ENCODE peak calls at places on chromosomes 11 and 22, in four cellular contexts. R is A549, N is K562, I is HepG2. F is an unnamed sample.

GRCh38 chr11:116648229-116649174 is 124.3 kb downstream of the BUD13 start:
- ATAC-seq in I (no peak), N (no peak), R (no peak), F (no peak)

GRCh38 chr11:128894685-128895084 is 3.5 kb downstream of the KCNJ5 start:
- ATAC-seq in R (no peak), N (peak), I (peak), F (no peak)

GRCh38 chr11:119709171-119709570 is 19.8 kb downstream of the NECTIN1 start:
- ATAC-seq in N (no peak), I (no peak), R (no peak), F (no peak)

GRCh38 chr22:36368359-36368983 is 19.3 kb downstream of the MYH9 start:
- ATAC-seq in I (peak), R (peak), N (peak), F (no peak)

GRCh38 chr22:44407404-44408226 is 90.4 kb downstream of the RTL6 start:
- ATAC-seq in I (no peak), N (no peak), R (no peak), F (no peak)

GRCh38 chr11:111635706-111636045 is 33.4 kb downstream of the SIK2 start:
- ATAC-seq in I (no peak), R (no peak), N (peak), F (peak)

GRCh38 chr22:31733580-31734079 is 16.3 kb downstream of the PRR14L start:
- ATAC-seq in N (no peak), R (no peak), I (no peak), F (no peak)

GRCh38 chr11:17985517-17985916 is 27.3 kb downstream of the SERGEF start:
- ATAC-seq in R (peak), I (no peak), N (no peak), F (peak)

GRCh38 chr11:27217948-27218410 is 145.0 kb downstream of the CCDC34 start:
- ATAC-seq in R (no peak), N (no peak), I (no peak), F (peak)

GRCh38 chr11:88535916-88536547 is 198.5 kb upstream of the CTSC start:
- ATAC-seq in N (no peak), R (peak), I (no peak), F (no peak)

GRCh38 chr11:96324912-96325311 is 18.1 kb downstream of the MAML2 start:
- ATAC-seq in N (no peak), I (no peak), R (no peak), F (peak)

GRCh38 chr22:50261615-50262459 is at the start of gene MAPK12:
- ATAC-seq in R (peak), I (peak), N (peak), F (peak)

GRCh38 chr22:46099740-46100139 is 50.6 kb upstream of the PPARA start:
- ATAC-seq in R (no peak), N (no peak), I (peak), F (no peak)

GRCh38 chr11:20310596-20311394 is 52.7 kb upstream of the HTATIP2 start:
- ATAC-seq in R (no peak), I (no peak), N (no peak), F (no peak)

GRCh38 chr22:20094158-20094807 is 14.2 kb downstream of the DGCR8 start:
- ATAC-seq in R (no peak), I (peak), N (no peak), F (no peak)

GRCh38 chr11:26992031-26992541 is 1.8 kb upstream of the FIBIN start:
- ATAC-seq in N (no peak), I (no peak), R (no peak), F (peak)

GRCh38 chr11:130464289-130464812 is 15.9 kb downstream of the ADAMTS15 start:
- ATAC-seq in N (no peak), I (no peak), R (no peak), F (no peak)

GRCh38 chr22:45091254-45091854 is 72.4 kb upstream of the NUP50 start:
- ATAC-seq in R (no peak), I (no peak), N (no peak), F (no peak)

GRCh38 chr11:33027846-33028536 is 11.4 kb upstream of the TCP11L1 start:
- ATAC-seq in N (no peak), R (no peak), I (no peak), F (no peak)

GRCh38 chr11:121367434-121367833 is 74.9 kb downstream of the SC5D start:
- ATAC-seq in R (no peak), I (no peak), N (no peak), F (no peak)

GRCh38 chr11:125428486-125429173 is 67.4 kb downstream of the FEZ1 start:
- ATAC-seq in I (no peak), R (no peak), N (peak), F (no peak)

GRCh38 chr11:131849485-131849884 is 479.1 kb downstream of the NTM start:
- ATAC-seq in I (no peak), R (no peak), N (no peak), F (no peak)

GRCh38 chr22:29810156-29810555 is 27.9 kb downstream of the ASCC2 start:
- ATAC-seq in R (no peak), N (no peak), I (no peak), F (no peak)

GRCh38 chr22:24500251-24500820 is 5.2 kb downstream of the UPB1 start:
- ATAC-seq in I (peak), R (no peak), N (no peak), F (no peak)

GRCh38 chr11:75155570-75156422 is 4.9 kb downstream of the SLCO2B1 start:
- ATAC-seq in R (no peak), I (peak), N (peak), F (no peak)

GRCh38 chr22:50146440-50147228 is 23.9 kb upstream of the PANX2 start:
- ATAC-seq in I (peak), N (peak), R (peak), F (peak)

GRCh38 chr11:118095967-118096367 is 9.2 kb upstream of the SMIM35 start:
- ATAC-seq in N (no peak), R (no peak), I (peak), F (no peak)

GRCh38 chr11:1566381-1567051 is 5.6 kb downstream of the DUSP8 start:
- ATAC-seq in N (peak), I (peak), R (no peak), F (no peak)

GRCh38 chr22:39545310-39546063 is 12.9 kb upstream of the RPS19BP1 start:
- ATAC-seq in R (peak), N (peak), I (peak), F (no peak)

GRCh38 chr22:39547587-39547947 is 15.0 kb upstream of the RPS19BP1 start:
- ATAC-seq in R (no peak), N (no peak), I (no peak), F (no peak)

GRCh38 chr22:39546064-39546365 is 13.5 kb upstream of the RPS19BP1 start:
- ATAC-seq in N (no peak), I (no peak), R (no peak), F (no peak)

GRCh38 chr22:39546889-39547586 is 14.5 kb upstream of the RPS19BP1 start:
- ATAC-seq in I (no peak), R (no peak), N (no peak), F (no peak)

DNA sequence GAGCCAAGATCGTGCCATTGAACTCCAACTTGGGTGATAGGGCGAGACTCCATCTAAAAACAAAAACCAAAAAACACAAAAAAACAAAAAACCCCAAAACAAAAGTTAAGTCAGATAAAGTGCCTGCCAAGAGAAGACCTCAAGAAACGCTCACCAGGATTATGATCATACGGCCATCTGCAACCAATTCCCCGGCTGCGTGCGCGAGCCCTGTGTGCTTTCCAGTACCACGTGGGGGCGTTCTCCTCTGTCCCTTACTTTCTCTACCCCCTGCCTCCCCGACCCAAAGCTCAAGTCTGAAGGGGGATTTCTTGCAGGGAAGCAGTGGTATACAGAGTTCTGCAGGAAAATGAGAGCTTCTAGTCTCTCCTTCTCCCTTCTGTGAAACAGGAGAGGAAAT is 10.5 kb upstream of the RPS19BP1 start:
- ATAC-seq in N (peak), I (no peak), R (no peak), F (no peak)
- TF ChIP-seq CTCF in N (peak), I (peak), R (peak), F (no peak)

GRCh38 chr11:47327949-47328348 is 24.6 kb downstream of the MYBPC3 start:
- ATAC-seq in R (no peak), I (no peak), N (no peak), F (no peak)

GRCh38 chr11:47325271-47326041 is 27.0 kb downstream of the MYBPC3 start:
- ATAC-seq in R (no peak), I (no peak), N (no peak), F (no peak)

GRCh38 chr11:47326198-47326597 is 26.3 kb downstream of the MYBPC3 start:
- ATAC-seq in I (no peak), N (no peak), R (no peak), F (no peak)

GRCh38 chr11:47327025-47327424 is 25.5 kb downstream of the MYBPC3 start:
- ATAC-seq in R (no peak), I (no peak), N (no peak), F (no peak)

GRCh38 chr11:47324520-47324919 is 28.0 kb downstream of the MYBPC3 start:
- ATAC-seq in N (no peak), R (no peak), I (no peak), F (no peak)
- H3K27ac ChIP-seq in N (no peak), R (no peak), I (no peak), F (no peak)

GRCh38 chr22:43341565-43341964 is 1.6 kb downstream of the SCUBE1 start:
- ATAC-seq in I (no peak), N (no peak), R (no peak), F (no peak)

GRCh38 chr22:43342347-43343261 is 568 bp downstream of the SCUBE1 start:
- ATAC-seq in N (no peak), R (no peak), I (no peak), F (no peak)

GRCh38 chr22:43345356-43345755 is 2.2 kb upstream of the SCUBE1 start:
- ATAC-seq in I (no peak), N (no peak), R (no peak), F (no peak)

GRCh38 chr22:43345761-43346261 is 2.6 kb upstream of the SCUBE1 start:
- ATAC-seq in R (no peak), I (peak), N (peak), F (no peak)

GRCh38 chr22:43343262-43343988 is at the start of gene SCUBE1:
- ATAC-seq in I (peak), N (peak), R (peak), F (peak)
- TF ChIP-seq EP300 in I (no peak), N (no peak), R (no peak), F (no peak)

GRCh38 chr11:62788991-62789390 is 1.8 kb downstream of the TMEM179B start:
- ATAC-seq in I (no peak), R (no peak), N (peak), F (no peak)

GRCh38 chr11:62792193-62792575 is 378 bp upstream of the TMEM223 start:
- ATAC-seq in N (peak), R (peak), I (no peak), F (peak)

GRCh38 chr11:62794201-62794775 is 2.5 kb upstream of the TMEM223 start:
- ATAC-seq in I (no peak), R (no peak), N (no peak), F (no peak)

GRCh38 chr11:62789576-62789975 is 2.2 kb downstream of the TMEM223 start:
- ATAC-seq in N (no peak), I (no peak), R (no peak), F (no peak)

GRCh38 chr11:62791501-62792192 is at the start of gene TMEM223:
- ATAC-seq in N (peak), I (peak), R (peak), F (peak)
- TF ChIP-seq CTCF in N (no peak), I (peak), R (no peak), F (peak)

GRCh38 chr11:59102259-59102765 is 4.7 kb upstream of the FAM111B start:
- ATAC-seq in N (peak), R (peak), I (no peak), F (no peak)

GRCh38 chr11:59097113-59097708 is 9.8 kb upstream of the FAM111B start:
- ATAC-seq in N (peak), I (peak), R (peak), F (no peak)
- H3K27ac ChIP-seq in N (no peak), I (no peak), R (no peak), F (no peak)

DNA sequence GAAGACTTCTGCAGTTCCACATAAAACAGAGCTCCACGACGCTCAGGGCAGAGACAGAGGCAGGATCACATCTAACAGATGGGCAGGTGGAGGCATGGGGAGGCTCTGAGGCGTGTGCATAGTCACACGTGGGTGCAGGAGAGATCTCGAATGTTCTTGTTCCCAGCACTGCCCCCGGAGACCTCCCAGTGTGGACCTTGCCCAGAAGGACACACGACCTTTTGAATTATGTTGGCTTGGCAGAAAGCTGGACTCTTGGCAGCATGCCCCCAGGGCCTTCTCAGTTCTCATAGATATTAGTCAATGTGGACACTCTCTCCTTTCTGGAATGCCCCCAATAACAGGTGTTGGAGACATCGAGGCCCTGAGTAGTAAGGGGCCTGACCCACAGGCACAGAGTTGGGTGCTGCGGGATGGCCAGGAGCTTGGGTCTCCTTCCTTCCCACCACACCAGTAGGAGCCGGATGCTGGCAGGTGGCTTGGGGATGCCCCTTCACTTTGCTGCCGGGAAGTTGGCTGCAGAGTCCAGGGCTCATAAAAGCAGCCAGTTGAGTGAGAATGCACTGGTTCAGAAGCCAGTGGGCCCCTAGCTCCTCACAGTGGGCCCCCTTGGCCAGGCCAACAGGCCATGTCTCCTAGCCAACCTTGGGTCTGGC is 12.1 kb downstream of the MYEOV start:
- ATAC-seq in R (no peak), N (no peak), I (no peak), F (no peak)
- TF ChIP-seq EP300 in R (no peak), N (no peak), I (no peak), F (no peak)

GRCh38 chr22:21984793-21985192 is 2.2 kb upstream of the TOP3B start:
- ATAC-seq in R (peak), I (peak), N (peak), F (no peak)
- TF ChIP-seq CTCF in R (no peak), I (peak), N (no peak), F (no peak)

GRCh38 chr22:27867114-27867957 is 51.7 kb downstream of the PITPNB start:
- ATAC-seq in I (no peak), N (no peak), R (no peak), F (no peak)

GRCh38 chr22:27866136-27867091 is 52.6 kb downstream of the PITPNB start:
- ATAC-seq in R (peak), N (no peak), I (no peak), F (peak)

GRCh38 chr22:27870234-27871191 is 48.5 kb downstream of the PITPNB start:
- ATAC-seq in I (peak), N (no peak), R (no peak), F (no peak)

GRCh38 chr22:27868738-27869282 is 50.2 kb downstream of the PITPNB start:
- ATAC-seq in N (no peak), I (no peak), R (no peak), F (no peak)

DNA sequence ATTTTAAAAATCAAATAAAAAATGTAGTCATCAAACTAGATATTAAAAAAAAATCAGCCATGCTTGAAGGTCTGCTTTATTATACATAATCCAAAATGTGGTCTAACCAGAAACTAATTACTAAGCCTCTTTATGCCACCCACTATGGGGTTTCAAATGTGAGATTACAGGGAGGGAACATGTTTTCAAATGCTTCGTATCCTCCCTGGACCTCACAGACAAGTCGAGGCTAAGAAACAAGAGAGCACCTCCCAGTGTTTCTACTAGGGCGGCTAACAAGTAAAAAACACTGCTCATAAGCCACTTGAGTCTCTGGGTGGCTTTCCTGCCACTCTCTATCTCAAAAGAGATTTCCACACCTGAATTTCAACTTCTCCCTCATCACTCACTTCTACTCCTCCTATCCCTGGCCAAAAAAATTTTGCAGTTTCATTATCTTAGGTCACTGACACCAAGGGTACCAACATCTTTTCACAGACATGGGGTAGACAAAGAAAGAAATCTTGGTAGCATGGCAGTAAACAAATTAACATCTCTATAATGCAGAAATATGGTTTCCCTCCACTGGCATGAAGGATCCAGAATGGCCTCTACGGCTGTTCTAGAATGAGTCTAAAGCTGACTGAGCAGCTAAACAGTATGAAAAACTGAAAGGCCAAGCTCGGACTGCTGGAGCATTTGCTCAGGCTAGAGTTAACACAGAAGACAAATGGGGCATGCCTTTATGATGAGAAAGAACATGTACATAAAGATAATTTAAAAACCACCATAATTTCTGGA is 50.9 kb downstream of the PITPNB start:
- ATAC-seq in N (no peak), R (no peak), I (no peak), F (no peak)
- H3K27ac ChIP-seq in N (no peak), R (peak), I (peak), F (peak)

GRCh38 chr11:2812371-2812991 is 73.1 kb downstream of the CDKN1C start:
- ATAC-seq in I (no peak), R (no peak), N (peak), F (peak)
- TF ChIP-seq EP300 in I (no peak), R (no peak), N (no peak), F (no peak)